ENCODE peak calls at places on chromosomes 2 and 18, in six cellular contexts. V is transverse colon, U is suprapubic skin, N is esophagus muscularis mucosa, Y is ovary, H is spleen. P is an unnamed sample.

GRCh38 chr2:159925975-159926374 is 128.0 kb upstream of the CD302 start:
- DNase-seq in U (no peak), Y (no peak), H (no peak), N (no peak), V (no peak), P (no peak)

GRCh38 chr2:158667567-158667966 is 127.5 kb upstream of the DAPL1 start:
- DNase-seq in U (no peak), N (no peak), H (no peak), Y (no peak), V (no peak), P (no peak)

GRCh38 chr2:60861736-60862135 is 19.6 kb upstream of the REL start:
- DNase-seq in U (no peak), V (no peak), Y (no peak), H (no peak), N (no peak), P (no peak)

GRCh38 chr2:85537600-85538506 is 1.1 kb upstream of the MAT2A start:
- DNase-seq in U (peak; percentile 82), H (peak; percentile 88), V (peak; percentile 66), Y (peak; percentile 65), N (no peak), P (peak; percentile 63)

GRCh38 chr2:42125887-42126594 is 43.1 kb upstream of the EML4 start:
- DNase-seq in V (peak; percentile 45), N (no peak), U (no peak), Y (no peak), H (no peak), P (peak; percentile 85)

GRCh38 chr18:13455470-13455869 is 236.9 kb downstream of the LDLRAD4 start:
- DNase-seq in U (no peak), N (no peak), H (no peak), Y (no peak), V (no peak), P (peak; percentile 81)

GRCh38 chr2:7905756-7906155 is 776.1 kb upstream of the ID2 start:
- DNase-seq in Y (no peak), H (no peak), N (peak; percentile 14), V (peak; percentile 43), U (no peak), P (no peak)

GRCh38 chr2:233707979-233708644 is 4.6 kb upstream of the UGT1A5 start:
- DNase-seq in U (no peak), N (no peak), H (no peak), Y (no peak), V (no peak), P (no peak)

GRCh38 chr2:52473526-52473925 is 1294.1 kb upstream of the CHAC2 start:
- DNase-seq in H (no peak), N (no peak), V (no peak), U (no peak), Y (no peak), P (no peak)

GRCh38 chr2:233351423-233351822 is 2.9 kb upstream of the DGKD start:
- DNase-seq in Y (no peak), U (no peak), N (no peak), V (peak; percentile 2), H (no peak), P (no peak)

GRCh38 chr2:200613692-200614091 is 27.9 kb downstream of the AOX1 start:
- DNase-seq in V (no peak), U (no peak), Y (no peak), N (peak; percentile 66), H (no peak), P (no peak)

GRCh38 chr2:42813773-42814172 is 21.4 kb upstream of the HAAO start:
- DNase-seq in Y (no peak), H (no peak), U (no peak), V (no peak), N (no peak), P (no peak)

GRCh38 chr18:52572036-52572750 is 232.2 kb downstream of the DCC start:
- DNase-seq in U (no peak), H (no peak), Y (no peak), N (no peak), V (no peak), P (no peak)

GRCh38 chr18:64273724-64274123 is 124.8 kb upstream of the LINC00305 start:
- DNase-seq in N (no peak), U (no peak), V (no peak), H (no peak), Y (no peak), P (no peak)

GRCh38 chr2:20212871-20213503 is 11.9 kb downstream of the SDC1 start:
- DNase-seq in N (no peak), H (no peak), U (no peak), V (peak; percentile 50), Y (peak; percentile 65), P (peak; percentile 82)
- H3K4me3 ChIP-seq in N (no peak overlapping the region), H (no peak overlapping the region), U (peak overlapping the region; percentile 30), V (no peak overlapping the region), Y (no peak overlapping the region), P (no peak overlapping the region)

DNA sequence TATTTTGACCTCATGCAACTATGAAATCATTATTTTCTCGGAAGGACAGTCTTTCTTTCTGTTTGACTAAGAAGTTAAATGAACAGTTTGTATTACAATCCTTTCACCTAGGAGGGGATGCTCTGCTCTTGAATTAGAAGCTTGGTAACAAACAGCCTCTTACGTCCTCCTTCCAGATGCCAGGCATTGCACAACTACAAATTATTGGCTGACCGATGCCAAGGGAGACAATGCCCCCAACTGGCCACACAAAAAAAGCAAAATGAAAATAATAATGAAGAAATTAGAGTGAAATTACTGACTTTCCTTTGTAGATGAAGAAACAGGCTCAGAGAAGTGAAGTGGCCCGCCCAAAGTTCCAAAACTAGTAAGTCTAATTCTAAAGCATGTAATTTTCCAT is 177.9 kb downstream of the CYRIA start:
- DNase-seq in V (no peak), U (no peak), Y (no peak), N (no peak), H (no peak), P (no peak)
- TF ChIP-seq CTCF in V (no peak), U (no peak), Y (peak; percentile 45), N (peak; percentile 22), H (no peak), P (no peak)

GRCh38 chr2:187553908-187554703 is at the start of gene TFPI:
- DNase-seq in V (no peak), N (no peak), U (no peak), Y (peak; percentile 33), H (no peak), P (peak; percentile 42)
- TF ChIP-seq POLR2A in V (peak; percentile 33), N (no peak), U (no peak), Y (no peak), H (no peak), P (no peak)

GRCh38 chr2:64860321-64860751 is 128.9 kb upstream of the SLC1A4 start:
- DNase-seq in N (no peak), U (no peak), Y (no peak), H (peak; percentile 87), V (peak; percentile 27), P (no peak)
- H3K4me3 ChIP-seq in N (peak overlapping the region; percentile 61), U (peak overlapping the region; percentile 63), Y (no peak overlapping the region), H (peak overlapping the region; percentile 32), V (no peak overlapping the region), P (no peak overlapping the region)

DNA sequence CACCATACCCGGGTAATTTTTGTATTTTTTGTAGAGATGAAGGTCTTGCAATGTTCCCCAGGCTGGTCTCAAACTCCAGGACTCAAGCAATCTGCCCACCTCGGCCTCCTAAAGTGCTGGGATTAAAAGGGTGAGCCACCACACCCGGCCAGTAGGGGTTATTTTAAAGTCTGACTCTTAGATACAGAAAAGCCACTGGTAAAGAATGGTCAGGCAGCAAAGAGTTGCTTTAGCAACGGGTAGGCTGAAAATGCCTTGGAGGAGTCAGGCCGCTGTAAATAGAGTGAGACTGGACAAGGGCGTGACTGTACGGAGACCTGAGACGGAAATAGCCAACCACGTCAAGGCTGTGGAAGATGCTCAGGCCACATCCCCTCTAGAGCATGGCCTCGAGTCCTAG is 54.2 kb downstream of the ACKR3 start:
- DNase-seq in U (no peak), N (no peak), Y (no peak), H (peak; percentile 38), V (no peak), P (no peak)
- TF ChIP-seq CTCF in U (no peak), N (no peak), Y (no peak), H (no peak), V (no peak), P (no peak)

GRCh38 chr18:23134780-23135678 is at the start of gene CABLES1:
- DNase-seq in V (peak; percentile 56), H (peak; percentile 85), Y (peak; percentile 62), N (no peak), U (peak; percentile 84), P (peak; percentile 93)
- TF ChIP-seq POLR2A in V (peak; percentile 28), H (no peak), Y (no peak), N (no peak), U (no peak), P (no peak)

GRCh38 chr2:11550302-11550701 is 16.5 kb downstream of the GREB1 start:
- DNase-seq in H (no peak), U (no peak), N (no peak), V (no peak), Y (no peak), P (peak; percentile 6)

GRCh38 chr2:11553661-11554429 is 20.0 kb downstream of the GREB1 start:
- DNase-seq in H (peak; percentile 22), U (no peak), V (no peak), N (no peak), Y (peak; percentile 24), P (no peak)

GRCh38 chr2:11550901-11551568 is 17.2 kb downstream of the GREB1 start:
- DNase-seq in V (no peak), Y (no peak), H (no peak), U (no peak), N (no peak), P (no peak)

GRCh38 chr2:11551569-11552259 is 17.9 kb downstream of the GREB1 start:
- DNase-seq in U (no peak), Y (peak; percentile 31), V (no peak), N (no peak), H (no peak), P (peak; percentile 42)

GRCh38 chr2:11552260-11552638 is 18.4 kb downstream of the GREB1 start:
- DNase-seq in U (no peak), V (no peak), H (peak; percentile 27), Y (peak; percentile 16), N (no peak), P (peak; percentile 36)
- H3K4me3 ChIP-seq in U (no peak overlapping the region), V (no peak overlapping the region), H (no peak overlapping the region), Y (no peak overlapping the region), N (no peak overlapping the region), P (no peak overlapping the region)

DNA sequence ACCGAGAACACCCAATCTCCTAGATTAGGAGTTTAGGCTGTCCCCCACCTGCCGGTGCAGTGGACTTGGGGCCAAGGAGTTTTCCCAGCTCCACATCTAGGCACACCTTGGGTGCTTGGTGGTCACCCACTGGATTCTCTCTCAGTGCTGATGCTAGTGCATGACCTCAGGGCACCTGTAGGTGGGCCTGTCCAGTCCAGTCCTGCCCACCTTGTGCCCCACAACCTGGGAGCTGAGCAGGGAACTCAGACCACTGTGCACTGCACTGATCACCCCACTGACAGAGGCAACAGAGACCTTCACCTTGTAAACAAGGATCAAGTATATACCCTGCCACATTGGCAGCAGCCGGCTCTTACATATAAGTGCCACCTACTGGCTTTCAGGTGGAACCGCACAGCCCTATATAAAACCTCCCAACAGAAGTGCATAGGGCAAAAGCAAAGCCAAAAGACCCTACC is 12.7 kb upstream of the CDH19 start:
- DNase-seq in Y (no peak), U (no peak), V (no peak), N (no peak), H (no peak), P (no peak)
- TF ChIP-seq CTCF in Y (no peak), U (no peak), V (no peak), N (no peak), H (peak; percentile 18), P (no peak)